ENCODE peak calls at places on chromosomes 11 and 22, in ten cellular contexts. H is activated CD4-positive, alpha-beta T cell treated with anti-CD3 and anti-CD28 coated beads for 1 hour; D is Karpas-422; F is PC-3; K is stimulated activated CD4-positive, alpha-beta T cell treated with anti-CD3 and anti-CD28 coated beads, Interleukin-4, amount 100 ng/mL, for 4 hours; Y is stimulated activated CD8-positive, alpha-beta memory T cell treated with anti-CD3 and anti-CD28 coated beads, Interleukin-4, amount 100 ng/mL, for 1 hour; G is uterus; X is iris pigment epithelial cell; M is DMS79 treated with DMSO at 0.1 percent for 48 hours; V is AG09309. W is an unnamed sample.

GRCh38 chr11:44795803-44796535 is 69.2 kb downstream of the TSPAN18 start:
- DNase-seq in H (no peak), D (no peak), F (no peak), K (no peak), Y (no peak), G (no peak), X (no peak), M (no peak), V (no peak), W (no peak)

GRCh38 chr11:1863352-1864215 is 10.7 kb downstream of the LSP1 start:
- DNase-seq in H (no peak), D (no peak), F (peak; percentile 79), K (no peak), Y (no peak), G (peak; percentile 91), X (peak; percentile 86), M (no peak), V (peak; percentile 54), W (peak; percentile 14)

GRCh38 chr11:114447892-114448291 is 8.6 kb downstream of the REXO2 start:
- DNase-seq in H (no peak), D (no peak), F (no peak), K (no peak), Y (no peak), G (no peak), X (peak; percentile 38), M (no peak), V (peak; percentile 73), W (no peak)

GRCh38 chr11:90738799-90739198 is 516.0 kb upstream of the CHORDC1 start:
- DNase-seq in H (no peak), D (no peak), F (no peak), K (no peak), Y (no peak), G (no peak), X (no peak), M (no peak), V (no peak), W (no peak)

GRCh38 chr11:67272327-67273259 is 6.3 kb downstream of the GRK2 start:
- DNase-seq in H (no peak), D (peak; percentile 87), F (no peak), K (no peak), Y (no peak), G (peak; percentile 25), X (no peak), M (no peak), V (no peak), W (no peak)

GRCh38 chr22:42263944-42264343 is 6.5 kb downstream of the TCF20 start:
- DNase-seq in H (no peak), D (no peak), F (no peak), K (no peak), Y (no peak), G (no peak), X (no peak), M (no peak), V (no peak), W (no peak)

GRCh38 chr22:22583030-22583429 is 24.0 kb upstream of the PRAME start:
- DNase-seq in H (no peak), D (no peak), F (no peak), K (no peak), Y (no peak), G (no peak), X (no peak), M (no peak), V (no peak), W (no peak)

GRCh38 chr22:39514373-39514973 is 5.9 kb upstream of the ATF4 start:
- DNase-seq in H (no peak), D (peak; percentile 75), F (peak; percentile 50), K (no peak), Y (no peak), G (peak; percentile 49), X (peak; percentile 41), M (no peak), V (no peak), W (no peak)

GRCh38 chr11:16392646-16393045 is 36.3 kb upstream of the SOX6 start:
- DNase-seq in H (no peak), D (no peak), F (no peak), K (no peak), Y (no peak), G (no peak), X (no peak), M (no peak), V (no peak), W (no peak)

GRCh38 chr11:58577441-58578135 is 1.3 kb upstream of the ZFP91 start:
- DNase-seq in H (peak; percentile 74), D (peak; percentile 76), F (peak; percentile 82), K (peak; percentile 78), Y (peak; percentile 66), G (no peak), X (peak; percentile 92), M (peak; percentile 79), V (peak; percentile 91), W (no peak)

GRCh38 chr11:118565062-118565461 is 669 bp downstream of the IFT46 start:
- DNase-seq in H (no peak), D (no peak), F (peak; percentile 11), K (no peak), Y (no peak), G (peak; percentile 62), X (no peak), M (no peak), V (no peak), W (no peak)

GRCh38 chr11:112882494-112883381 is 78.5 kb upstream of the NCAM1 start:
- DNase-seq in H (no peak), D (no peak), F (no peak), K (no peak), Y (no peak), G (no peak), X (no peak), M (no peak), V (no peak), W (no peak)

GRCh38 chr11:44256673-44257291 is 53.2 kb downstream of the ALX4 start:
- DNase-seq in H (no peak), D (no peak), F (no peak), K (no peak), Y (no peak), G (no peak), X (no peak), M (no peak), V (no peak), W (no peak)

GRCh38 chr11:92226331-92227232 is 2.0 kb downstream of the FAT3 start:
- DNase-seq in H (no peak), D (no peak), F (no peak), K (no peak), Y (no peak), G (no peak), X (no peak), M (peak; percentile 85), V (no peak), W (no peak)

GRCh38 chr11:72525466-72525865 is 91.1 kb upstream of the CLPB start:
- DNase-seq in H (no peak), D (no peak), F (no peak), K (no peak), Y (no peak), G (no peak), X (no peak), M (no peak), V (no peak), W (no peak)

GRCh38 chr22:37633082-37633692 is 6.3 kb upstream of the SH3BP1 start:
- DNase-seq in H (no peak), D (peak; percentile 66), F (no peak), K (no peak), Y (no peak), G (no peak), X (peak; percentile 52), M (no peak), V (no peak), W (no peak)

GRCh38 chr22:46681010-46681409 is 57.0 kb downstream of the CERK start:
- DNase-seq in H (no peak), D (peak; percentile 85), F (no peak), K (no peak), Y (no peak), G (no peak), X (no peak), M (no peak), V (no peak), W (no peak)

W was measured in GOT3.